ENCODE peak calls at places on chromosomes 2 and 18, in seven cellular contexts. G is GM23338; O is NCI-H345; H is T-cell; V is activated CD8-positive, alpha-beta memory T cell treated with anti-CD3 and anti-CD28 coated beads for 24 hours; Z is amygdala; U is NCI-H1417. R is an unnamed sample.

GRCh38 chr2:226699321-226699720 is 100.3 kb downstream of the IRS1 start:
- DNase-seq in V (no peak), Z (no peak), U (no peak), H (no peak), O (no peak), G (no peak), R (peak)

GRCh38 chr2:134468093-134468640 is 214.3 kb downstream of the MGAT5 start:
- DNase-seq in G (no peak), U (no peak), Z (no peak), V (peak), O (no peak), H (no peak), R (no peak)

GRCh38 chr2:121804340-121804739 is 48.9 kb downstream of the TSN start:
- DNase-seq in U (peak), H (no peak), O (peak), G (peak), Z (no peak), V (no peak), R (no peak)

GRCh38 chr2:215409331-215410127 is 26.3 kb downstream of the FN1 start:
- DNase-seq in G (no peak), O (no peak), H (no peak), V (no peak), U (no peak), Z (no peak), R (no peak)

GRCh38 chr2:177730792-177731191 is 338.2 kb downstream of the AGPS start:
- DNase-seq in Z (no peak), H (no peak), U (no peak), G (no peak), V (no peak), O (no peak), R (no peak)

GRCh38 chr18:74249181-74249968 is 42.4 kb downstream of the CYB5A start:
- DNase-seq in V (no peak), U (no peak), G (no peak), H (no peak), O (no peak), Z (no peak), R (peak)

GRCh38 chr2:227783404-227784138 is 30.1 kb upstream of the CCL20 start:
- DNase-seq in G (no peak), Z (no peak), H (no peak), O (no peak), U (no peak), V (no peak), R (no peak)

GRCh38 chr2:240793313-240794177 is 26.5 kb downstream of the KIF1A start:
- DNase-seq in G (no peak), H (no peak), Z (no peak), U (no peak), V (no peak), O (no peak), R (no peak)

GRCh38 chr2:166321076-166321475 is 54.7 kb downstream of the SCN9A start:
- DNase-seq in U (no peak), O (no peak), H (no peak), G (no peak), Z (no peak), V (no peak), R (no peak)

GRCh38 chr2:142892715-142893114 is 15.3 kb downstream of the KYNU start:
- DNase-seq in U (no peak), H (no peak), O (no peak), Z (no peak), G (no peak), V (no peak), R (no peak)

GRCh38 chr2:42844901-42845685 is 52.7 kb upstream of the HAAO start:
- DNase-seq in O (peak), H (no peak), Z (no peak), U (no peak), V (no peak), G (no peak), R (peak)

GRCh38 chr2:200239216-200239615 is 67.3 kb upstream of the SPATS2L start:
- DNase-seq in O (no peak), U (no peak), G (no peak), H (no peak), V (no peak), Z (no peak), R (peak)

GRCh38 chr2:109560265-109560664 is 53.5 kb downstream of the SEPTIN10 start:
- DNase-seq in U (no peak), V (no peak), O (no peak), G (no peak), H (no peak), Z (no peak), R (peak)